ENCODE peak calls at places on chromosomes 5 and 9, in nine cellular contexts. O is T follicular helper cell; Z is iris pigment epithelial cell; W is T-helper 22 cell; T is HL-60; R is T1000; A is COR-L47; U is activated CD4-positive, alpha-beta T cell treated with anti-CD3 and anti-CD28 coated beads, Interleukin-2, amount 10 ng/mL, durations not matched to agents 7 days and 5 days; J is activated CD4-positive, CD25-positive, alpha-beta regulatory T cell. V is an unnamed sample.

GRCh38 chr9:105270711-105271110 is 26.3 kb downstream of the SLC44A1 start:
- DNase-seq in A (no peak), W (no peak), T (no peak), J (no peak), Z (no peak), O (no peak), U (no peak), R (no peak), V (no peak)

GRCh38 chr5:26669031-26669430 is 369.4 kb downstream of the CDH9 start:
- DNase-seq in A (no peak), R (no peak), O (no peak), W (no peak), T (no peak), J (no peak), Z (no peak), U (no peak), V (no peak)

GRCh38 chr9:14356376-14356775 is 42.4 kb upstream of the NFIB start:
- DNase-seq in W (no peak), U (no peak), A (no peak), J (no peak), Z (no peak), R (no peak), O (no peak), T (no peak), V (no peak)

GRCh38 chr9:128421474-128422010 is 885 bp downstream of the CERCAM start:
- DNase-seq in Z (peak), A (no peak), J (no peak), U (no peak), T (no peak), W (no peak), O (no peak), R (no peak), V (no peak)

GRCh38 chr5:67679184-67679855 is 482.7 kb upstream of the CD180 start:
- DNase-seq in J (no peak), W (no peak), Z (no peak), O (no peak), R (no peak), U (no peak), A (no peak), T (no peak), V (no peak)

GRCh38 chr5:54249210-54250028 is 61.0 kb downstream of the ARL15 start:
- DNase-seq in Z (no peak), U (peak), A (peak), R (peak), O (peak), T (no peak), W (no peak), J (peak), V (no peak)

GRCh38 chr5:29162297-29162696 is 2031.2 kb upstream of the CDH6 start:
- DNase-seq in J (no peak), A (peak), U (no peak), T (no peak), R (no peak), O (no peak), Z (no peak), W (no peak), V (no peak)

GRCh38 chr9:114178756-114179450 is 23.6 kb downstream of the COL27A1 start:
- DNase-seq in A (no peak), J (no peak), U (no peak), W (no peak), T (peak), Z (no peak), R (peak), O (no peak), V (no peak)

GRCh38 chr5:64292611-64293215 is 127.1 kb downstream of the RNF180 start:
- DNase-seq in T (no peak), U (no peak), W (no peak), A (no peak), J (no peak), R (no peak), O (no peak), Z (peak), V (no peak)

GRCh38 chr9:61669352-61669751 is 479.5 kb downstream of the SPATA31A7 start:
- DNase-seq in R (no peak), U (no peak), W (no peak), A (no peak), J (no peak), Z (no peak), O (no peak), T (no peak), V (no peak)

GRCh38 chr5:139371482-139372435 is 11.3 kb downstream of the SLC23A1 start:
- DNase-seq in U (no peak), R (no peak), W (no peak), A (no peak), O (no peak), T (no peak), J (no peak), Z (no peak), V (no peak)

GRCh38 chr5:38529955-38530644 is 26.3 kb downstream of the LIFR start:
- DNase-seq in R (no peak), J (no peak), U (no peak), O (no peak), Z (no peak), A (no peak), W (no peak), T (no peak), V (no peak)

GRCh38 chr9:36862206-36863145 is 171.6 kb downstream of the PAX5 start:
- DNase-seq in R (no peak), O (no peak), U (no peak), Z (peak), W (no peak), T (no peak), J (no peak), A (peak), V (peak)

GRCh38 chr9:123360161-123361085 is 4.4 kb downstream of the CRB2 start:
- DNase-seq in U (peak), W (no peak), J (no peak), Z (no peak), A (no peak), T (no peak), O (no peak), R (no peak), V (no peak)

GRCh38 chr5:56060276-56061110 is 65.7 kb upstream of the IL6ST start:
- DNase-seq in U (peak), W (no peak), Z (no peak), A (no peak), O (no peak), R (no peak), T (no peak), J (no peak), V (no peak)

GRCh38 chr9:20238921-20239320 is 383.4 kb downstream of the MLLT3 start:
- DNase-seq in A (no peak), O (no peak), T (no peak), U (no peak), J (no peak), Z (peak), W (no peak), R (no peak), V (no peak)

GRCh38 chr5:133589286-133589685 is 23.1 kb downstream of the FSTL4 start:
- DNase-seq in W (no peak), O (no peak), Z (no peak), T (no peak), A (no peak), U (no peak), J (no peak), R (no peak), V (no peak)